ENCODE peak calls at places on chromosomes 7 and 10, in six cellular contexts. K is G401; G is iPS-NIHi11; D is activated naive CD4-positive, alpha-beta T cell; P is anterior cingulate cortex; R is ELR. A is an unnamed sample.

GRCh38 chr7:35971133-35971995 is 170.5 kb downstream of the SEPTIN7 start:
- DNase-seq in P (no peak), G (no peak), K (no peak), R (no peak), D (no peak), A (no peak)

GRCh38 chr10:114337510-114338462 is 66.5 kb downstream of the AFAP1L2 start:
- DNase-seq in P (no peak), K (peak; percentile 97), R (no peak), D (no peak), G (peak; percentile 82), A (no peak)

GRCh38 chr10:26093229-26093628 is 123.3 kb upstream of the GAD2 start:
- DNase-seq in G (no peak), K (no peak), D (no peak), P (no peak), R (no peak), A (no peak)

GRCh38 chr10:128982179-128982915 is 484.7 kb upstream of the MGMT start:
- DNase-seq in P (no peak), K (peak; percentile 70), R (no peak), D (no peak), G (no peak), A (no peak)

GRCh38 chr7:131071786-131072504 is 255.7 kb upstream of the MKLN1 start:
- DNase-seq in D (no peak), G (no peak), P (no peak), K (no peak), R (peak; percentile 59), A (no peak)

GRCh38 chr10:22631646-22632278 is 82.6 kb downstream of the PIP4K2A start:
- DNase-seq in D (no peak), P (peak; percentile 50), K (no peak), G (no peak), R (no peak), A (no peak)

GRCh38 chr10:125093199-125093841 is 67.0 kb downstream of the CTBP2 start:
- DNase-seq in R (peak; percentile 33), G (no peak), D (no peak), K (no peak), P (no peak), A (no peak)

GRCh38 chr10:12934777-12935176 is 66.7 kb downstream of the CCDC3 start:
- DNase-seq in P (no peak), K (no peak), D (no peak), G (no peak), R (peak; percentile 4), A (no peak)

GRCh38 chr10:98097175-98097574 is 37.3 kb upstream of the R3HCC1L start:
- DNase-seq in K (no peak), R (no peak), G (no peak), P (no peak), D (no peak), A (no peak)

GRCh38 chr10:13371879-13372470 is 23.9 kb upstream of the SEPHS1 start:
- DNase-seq in G (peak; percentile 90), D (peak; percentile 19), K (peak; percentile 81), R (peak; percentile 86), P (peak; percentile 59), A (peak; percentile 33)

GRCh38 chr7:47254081-47255006 is 327.6 kb downstream of the TNS3 start:
- DNase-seq in K (peak; percentile 70), D (peak; percentile 21), G (peak; percentile 97), P (peak; percentile 55), R (peak; percentile 76), A (peak; percentile 76)

GRCh38 chr10:101137271-101137670 is 6.2 kb downstream of the TLX1 start:
- DNase-seq in G (no peak), K (no peak), D (no peak), R (no peak), P (no peak), A (no peak)

GRCh38 chr7:44796034-44796503 is 412 bp upstream of the PPIA start:
- DNase-seq in P (no peak), G (no peak), D (peak; percentile 59), K (peak; percentile 70), R (peak; percentile 71), A (no peak)

GRCh38 chr7:16603633-16604032 is 41.9 kb downstream of the ANKMY2 start:
- DNase-seq in P (no peak), R (no peak), K (no peak), D (no peak), G (no peak), A (no peak)

GRCh38 chr7:151017953-151018420 is 6.3 kb downstream of the ATG9B start:
- DNase-seq in K (peak; percentile 43), G (peak; percentile 84), R (peak; percentile 57), D (peak; percentile 78), P (no peak), A (peak; percentile 83)

GRCh38 chr7:38274493-38274892 is 1.1 kb upstream of the TARP start:
- DNase-seq in D (no peak), K (no peak), P (no peak), G (no peak), R (no peak), A (no peak)

GRCh38 chr7:36639826-36640225 is 84.5 kb downstream of the AOAH start:
- DNase-seq in D (peak; percentile 32), P (no peak), K (no peak), G (no peak), R (no peak), A (no peak)

GRCh38 chr7:132065193-132065972 is 509.0 kb upstream of the PODXL start:
- DNase-seq in D (no peak), K (peak; percentile 18), G (peak; percentile 29), R (peak; percentile 97), P (peak; percentile 49), A (no peak)

GRCh38 chr10:14548474-14548873 is 217.8 kb upstream of the FRMD4A start:
- DNase-seq in D (no peak), G (peak; percentile 31), K (no peak), R (no peak), P (no peak), A (no peak)

GRCh38 chr10:11189581-11190376 is 172.1 kb downstream of the CELF2 start:
- DNase-seq in G (no peak), R (no peak), P (no peak), K (no peak), D (no peak), A (no peak)

GRCh38 chr10:71747808-71748523 is 25.4 kb downstream of the VSIR start:
- DNase-seq in R (no peak), G (no peak), K (no peak), P (peak; percentile 16), D (no peak), A (no peak)

GRCh38 chr7:137454169-137455166 is 110.9 kb upstream of the PTN start:
- DNase-seq in R (peak; percentile 55), G (peak; percentile 73), D (no peak), P (no peak), K (peak; percentile 60), A (no peak)

GRCh38 chr7:25772802-25773201 is 379.2 kb upstream of the NFE2L3 start:
- DNase-seq in K (no peak), D (no peak), P (no peak), G (no peak), R (no peak), A (no peak)

GRCh38 chr10:91190876-91191580 is 29.4 kb upstream of the PCGF5 start:
- DNase-seq in G (no peak), R (peak; percentile 64), P (no peak), D (no peak), K (no peak), A (no peak)

GRCh38 chr10:12806228-12807095 is 195.1 kb downstream of the CCDC3 start:
- DNase-seq in K (peak; percentile 36), R (no peak), D (no peak), P (no peak), G (no peak), A (no peak)

GRCh38 chr10:97278491-97278989 is 13.9 kb downstream of the ARHGAP19 start:
- DNase-seq in P (no peak), K (peak; percentile 80), R (peak; percentile 82), D (no peak), G (peak; percentile 46), A (no peak)

GRCh38 chr7:74057216-74057925 is 26.2 kb upstream of the LIMK1 start:
- DNase-seq in R (no peak), P (no peak), G (peak; percentile 11), D (no peak), K (no peak), A (no peak)

GRCh38 chr7:92633211-92633906 is 43.2 kb upstream of the FAM133B start:
- DNase-seq in G (peak; percentile 11), D (no peak), K (no peak), P (no peak), R (peak; percentile 98), A (no peak)

GRCh38 chr7:47470567-47471357 is 111.1 kb downstream of the TNS3 start:
- DNase-seq in R (no peak), G (peak; percentile 82), P (no peak), K (no peak), D (no peak), A (no peak)

GRCh38 chr10:109898666-109899577 is 24.4 kb downstream of the XPNPEP1 start:
- DNase-seq in G (no peak), K (no peak), P (no peak), R (no peak), D (no peak), A (no peak)

GRCh38 chr7:113775804-113776203 is 143.0 kb downstream of the PPP1R3A start:
- DNase-seq in R (no peak), D (no peak), G (no peak), K (no peak), P (no peak), A (no peak)

GRCh38 chr7:11228515-11228914 is 254.8 kb downstream of the PHF14 start:
- DNase-seq in P (no peak), D (no peak), R (no peak), K (peak; percentile 80), G (no peak), A (no peak)

GRCh38 chr10:12852732-12853131 is 148.8 kb downstream of the CCDC3 start:
- DNase-seq in K (no peak), G (no peak), D (no peak), R (no peak), P (no peak), A (no peak)

GRCh38 chr7:27277628-27278027 is 35.0 kb downstream of the EVX1 start:
- DNase-seq in G (no peak), K (no peak), D (no peak), R (peak; percentile 55), P (no peak), A (no peak)

GRCh38 chr7:47693161-47693740 is 111.3 kb upstream of the TNS3 start:
- DNase-seq in R (peak; percentile 63), K (no peak), G (no peak), P (no peak), D (no peak), A (no peak)

GRCh38 chr7:16524332-16524731 is 2.3 kb upstream of the LRRC72 start:
- DNase-seq in K (no peak), G (no peak), D (no peak), R (no peak), P (no peak), A (no peak)

GRCh38 chr10:66836057-66836456 is 89.8 kb upstream of the LRRTM3 start:
- DNase-seq in P (no peak), G (no peak), K (no peak), R (peak; percentile 82), D (no peak), A (no peak)

GRCh38 chr10:14225374-14225773 is 105.3 kb downstream of the FRMD4A start:
- DNase-seq in K (no peak), G (no peak), R (no peak), D (no peak), P (no peak), A (no peak)

GRCh38 chr7:124701955-124702354 is 63.6 kb downstream of the GPR37 start:
- DNase-seq in K (no peak), G (no peak), P (no peak), D (no peak), R (no peak), A (no peak)

GRCh38 chr10:110395350-110396283 is 90.9 kb upstream of the SMNDC1 start:
- DNase-seq in R (peak; percentile 95), G (no peak), D (no peak), K (no peak), P (no peak), A (no peak)

A was measured in activated B cell treated with CpG ODN at 0.5 μM for 24 hours.